ENCODE peak calls at places on chromosomes 2 and 18, in four cellular contexts. One of them, this sample, is unnamed.
A peak's percentile ranks its signal among the peaks of the same experiment; 100 is the strongest.

GRCh38 chr2:102063948-102064678 is 72.4 kb downstream of the IL1R2 start:
- DNase-seq in HepG2: peak; percentile 88
- DNase-seq in H1: no peak
- DNase-seq in GM12878: no peak
- DNase-seq in this sample: peak; percentile 42

GRCh38 chr2:28390857-28391563 is 1.6 kb upstream of the FOSL2 start:
- DNase-seq in GM12878: no peak
- DNase-seq in H1: no peak
- DNase-seq in HepG2: no peak
- DNase-seq in this sample: no peak

GRCh38 chr18:37578182-37578678 is 12.6 kb upstream of the CELF4 start:
- DNase-seq in GM12878: no peak
- DNase-seq in H1: no peak
- DNase-seq in HepG2: no peak
- DNase-seq in this sample: no peak

GRCh38 chr2:154706660-154707059 is 8.2 kb downstream of the KCNJ3 start:
- DNase-seq in H1: no peak
- DNase-seq in HepG2: no peak
- DNase-seq in GM12878: no peak
- DNase-seq in this sample: no peak

GRCh38 chr2:231039821-231040364 is 2.6 kb downstream of the C2orf72 start:
- DNase-seq in HepG2: peak; percentile 84
- DNase-seq in H1: no peak
- DNase-seq in GM12878: no peak
- DNase-seq in this sample: no peak

GRCh38 chr18:59042477-59042842 is 97.2 kb upstream of the SEC11C start:
- DNase-seq in GM12878: no peak
- DNase-seq in HepG2: no peak
- DNase-seq in H1: no peak
- DNase-seq in this sample: no peak

GRCh38 chr2:1162768-1163584 is 212.3 kb downstream of the SNTG2 start:
- DNase-seq in GM12878: no peak
- DNase-seq in HepG2: no peak
- DNase-seq in H1: no peak
- DNase-seq in this sample: no peak

GRCh38 chr2:25165992-25166618 is 2.3 kb downstream of the POMC start:
- DNase-seq in H1: no peak
- DNase-seq in HepG2: peak; percentile 39
- DNase-seq in GM12878: peak; percentile 49
- DNase-seq in this sample: no peak

GRCh38 chr2:126932966-126933555 is 34.4 kb downstream of the TEX51 start:
- DNase-seq in GM12878: no peak
- DNase-seq in HepG2: no peak
- DNase-seq in H1: no peak
- DNase-seq in this sample: no peak

GRCh38 chr2:213237251-213237650 is 47.0 kb upstream of the SPAG16 start:
- DNase-seq in HepG2: no peak
- DNase-seq in H1: no peak
- DNase-seq in GM12878: no peak
- DNase-seq in this sample: no peak

GRCh38 chr2:128032092-128032491 is 4.2 kb upstream of the SAP130 start:
- DNase-seq in H1: no peak
- DNase-seq in GM12878: no peak
- DNase-seq in HepG2: no peak
- DNase-seq in this sample: no peak

GRCh38 chr18:48611196-48611595 is 72.4 kb downstream of the CTIF start:
- DNase-seq in H1: no peak
- DNase-seq in HepG2: no peak
- DNase-seq in GM12878: no peak
- DNase-seq in this sample: no peak

GRCh38 chr2:121196849-121197155 is 88.2 kb downstream of the TFCP2L1 start:
- DNase-seq in HepG2: no peak
- DNase-seq in H1: no peak
- DNase-seq in GM12878: no peak
- DNase-seq in this sample: no peak

GRCh38 chr2:71961289-71962027 is 186.2 kb downstream of the CYP26B1 start:
- DNase-seq in HepG2: no peak
- DNase-seq in H1: no peak
- DNase-seq in GM12878: no peak
- DNase-seq in this sample: no peak

GRCh38 chr2:5926896-5927512 is 234.8 kb downstream of the SOX11 start:
- DNase-seq in GM12878: no peak
- DNase-seq in HepG2: no peak
- DNase-seq in H1: no peak
- DNase-seq in this sample: no peak

DNA sequence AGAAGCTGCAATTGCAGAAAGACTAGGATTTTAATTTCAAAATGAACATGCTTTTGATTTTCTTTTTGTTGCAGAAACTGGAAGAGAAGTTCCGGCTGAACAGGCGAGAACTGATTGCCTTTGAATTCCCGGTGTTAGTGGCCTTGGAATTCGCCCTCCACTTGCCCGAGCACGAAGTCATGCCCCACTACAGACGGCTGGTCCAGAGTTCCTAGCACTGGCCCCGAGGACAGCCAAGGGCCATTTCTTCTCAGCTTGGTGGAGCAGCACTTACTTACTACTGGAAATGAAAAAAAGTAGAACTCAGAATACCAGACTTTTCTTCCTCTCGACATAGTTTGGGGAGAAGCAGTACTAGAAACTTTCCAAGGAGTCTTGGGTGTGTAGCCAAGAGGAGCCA is 121.9 kb downstream of the CABLES1 start:
- DNase-seq in H1: no peak
- DNase-seq in GM12878: no peak
- DNase-seq in HepG2: peak; percentile 6
- DNase-seq in this sample: no peak
- TF ChIP-seq YY1 in H1: no peak
- TF ChIP-seq YY1 in GM12878: no peak
- TF ChIP-seq YY1 in HepG2: no peak
- TF ChIP-seq YY1 in this sample: no peak

GRCh38 chr18:45777393-45777792 is 48.1 kb upstream of the SIGLEC15 start:
- DNase-seq in HepG2: no peak
- DNase-seq in GM12878: no peak
- DNase-seq in H1: no peak
- DNase-seq in this sample: no peak

GRCh38 chr18:45772081-45772480 is 48.1 kb downstream of the SLC14A1 start:
- DNase-seq in GM12878: no peak
- DNase-seq in HepG2: no peak
- DNase-seq in H1: no peak
- DNase-seq in this sample: no peak

GRCh38 chr18:45774065-45774521 is 50.1 kb downstream of the SLC14A1 start:
- DNase-seq in HepG2: no peak
- DNase-seq in H1: no peak
- DNase-seq in GM12878: no peak
- DNase-seq in this sample: no peak

GRCh38 chr18:45775726-45776125 is 49.7 kb upstream of the SIGLEC15 start:
- DNase-seq in GM12878: no peak
- DNase-seq in HepG2: no peak
- DNase-seq in H1: no peak
- DNase-seq in this sample: no peak

GRCh38 chr18:45775241-45775676 is 50.2 kb upstream of the SIGLEC15 start:
- DNase-seq in GM12878: no peak
- DNase-seq in H1: no peak
- DNase-seq in HepG2: no peak
- DNase-seq in this sample: peak; percentile 76
- H3K9ac ChIP-seq in GM12878: peak overlapping the region; percentile 59
- H3K9ac ChIP-seq in H1: peak overlapping the region; percentile 92
- H3K9ac ChIP-seq in HepG2: no peak overlapping the region
- H3K9ac ChIP-seq in this sample: peak overlapping the region; percentile 99

GRCh38 chr2:143824796-143825195 is 695.1 kb downstream of the ZEB2 start:
- DNase-seq in HepG2: no peak
- DNase-seq in GM12878: no peak
- DNase-seq in H1: no peak
- DNase-seq in this sample: no peak

GRCh38 chr2:143823856-143824255 is 694.6 kb downstream of the ARHGAP15 start:
- DNase-seq in HepG2: no peak
- DNase-seq in H1: no peak
- DNase-seq in GM12878: no peak
- DNase-seq in this sample: no peak

GRCh38 chr2:143819190-143819735 is 690.0 kb downstream of the ARHGAP15 start:
- DNase-seq in GM12878: no peak
- DNase-seq in H1: no peak
- DNase-seq in HepG2: no peak
- DNase-seq in this sample: no peak

GRCh38 chr2:143823286-143823685 is 694.1 kb downstream of the ARHGAP15 start:
- DNase-seq in H1: no peak
- DNase-seq in GM12878: no peak
- DNase-seq in HepG2: no peak
- DNase-seq in this sample: no peak
- TF ChIP-seq SUZ12 in H1: no peak
- TF ChIP-seq SUZ12 in GM12878: no peak
- TF ChIP-seq SUZ12 in HepG2: no peak
- TF ChIP-seq SUZ12 in this sample: no peak

GRCh38 chr2:47652041-47652713 is 130.8 kb upstream of the MSH6 start:
- DNase-seq in H1: no peak
- DNase-seq in GM12878: no peak
- DNase-seq in HepG2: no peak
- DNase-seq in this sample: no peak

GRCh38 chr2:47654790-47655562 is 128.0 kb upstream of the MSH6 start:
- DNase-seq in GM12878: peak; percentile 60
- DNase-seq in H1: no peak
- DNase-seq in HepG2: no peak
- DNase-seq in this sample: no peak

GRCh38 chr2:47653036-47653435 is 129.9 kb upstream of the MSH6 start:
- DNase-seq in GM12878: no peak
- DNase-seq in H1: no peak
- DNase-seq in HepG2: no peak
- DNase-seq in this sample: no peak

GRCh38 chr2:47655563-47655880 is 127.4 kb upstream of the MSH6 start:
- DNase-seq in GM12878: no peak
- DNase-seq in H1: no peak
- DNase-seq in HepG2: no peak
- DNase-seq in this sample: no peak

GRCh38 chr2:47653909-47654789 is 128.8 kb upstream of the MSH6 start:
- DNase-seq in GM12878: no peak
- DNase-seq in H1: no peak
- DNase-seq in HepG2: peak; percentile 42
- DNase-seq in this sample: no peak
- TF ChIP-seq YY1 in GM12878: no peak
- TF ChIP-seq YY1 in H1: peak; percentile 13
- TF ChIP-seq YY1 in HepG2: no peak
- TF ChIP-seq YY1 in this sample: no peak

DNA sequence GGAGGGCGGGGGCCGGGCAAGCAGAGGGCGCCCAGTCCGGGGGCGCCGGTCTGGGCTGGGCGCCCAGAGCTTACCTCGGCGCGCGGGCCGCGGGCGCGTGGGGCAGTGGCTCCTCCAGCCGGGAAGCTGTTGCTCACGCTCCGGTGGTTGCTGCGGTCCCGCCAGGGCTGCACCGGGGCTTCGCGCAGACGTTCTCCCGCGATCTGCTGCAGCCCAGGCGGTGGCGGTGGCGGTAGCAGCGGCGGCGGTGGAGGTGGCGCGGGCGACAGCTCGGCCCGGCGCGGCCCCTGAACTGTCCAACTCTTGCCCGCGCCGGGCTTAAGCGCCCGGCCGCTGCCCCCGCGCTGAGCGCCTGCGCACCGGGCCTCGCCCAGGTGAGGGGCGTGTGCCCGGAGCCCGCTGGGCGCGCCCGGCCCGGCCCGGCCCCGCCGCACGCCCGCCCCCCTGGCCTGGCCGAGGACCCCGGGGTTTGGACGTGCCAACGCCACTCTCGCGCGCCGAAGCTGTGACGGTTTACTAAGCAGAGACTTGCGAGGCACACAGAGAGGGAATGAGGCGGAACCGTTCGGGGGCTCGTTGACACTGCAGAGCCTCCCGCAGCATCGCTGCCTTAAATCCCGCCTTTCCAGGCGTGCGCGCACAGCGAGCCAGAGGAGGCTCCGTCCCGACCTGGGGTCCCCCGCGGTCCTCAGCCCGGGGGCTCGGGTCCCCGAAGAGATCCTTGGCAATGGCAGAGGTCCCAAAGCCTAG is at the start of gene ZNF385B:
- DNase-seq in H1: peak; percentile 15
- DNase-seq in GM12878: no peak
- DNase-seq in HepG2: no peak
- DNase-seq in this sample: no peak
- H3K9ac ChIP-seq in H1: peak within 1 kb of the TSS; percentile 20
- H3K9ac ChIP-seq in GM12878: no peak within 1 kb of the TSS
- H3K9ac ChIP-seq in HepG2: no peak within 1 kb of the TSS
- H3K9ac ChIP-seq in this sample: peak within 1 kb of the TSS; percentile 77

DNA sequence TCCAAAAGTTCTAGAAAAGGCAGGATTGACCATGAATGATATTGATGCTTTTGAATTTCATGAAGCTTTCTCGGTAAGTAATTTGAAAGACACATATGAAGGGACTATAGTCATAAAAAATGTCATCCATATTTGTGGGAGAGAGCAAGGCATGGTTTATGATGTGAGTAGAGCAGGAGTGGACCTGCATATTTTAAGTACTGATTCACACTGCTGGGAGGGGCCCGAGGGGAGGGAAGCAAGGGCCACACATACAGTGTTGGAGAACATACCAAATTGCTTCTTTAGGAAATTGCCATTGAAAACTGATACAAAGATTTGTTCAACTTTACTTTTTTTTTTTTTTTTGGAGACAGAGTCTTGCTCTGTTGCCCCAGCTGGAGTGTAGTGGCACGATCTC is 39.4 kb downstream of the HADHB start:
- DNase-seq in HepG2: no peak
- DNase-seq in H1: no peak
- DNase-seq in GM12878: no peak
- DNase-seq in this sample: no peak
- TF ChIP-seq SUZ12 in HepG2: no peak
- TF ChIP-seq SUZ12 in H1: no peak
- TF ChIP-seq SUZ12 in GM12878: no peak
- TF ChIP-seq SUZ12 in this sample: no peak

This sample was measured in NT2/D1.